ENCODE peak calls at places on chromosomes 4 and X, in seven cellular contexts. One of them, this sample, is unnamed.

GRCh38 chr4:5638316-5638715 is 70.0 kb downstream of the EVC2 start:
- DNase-seq in tibial artery: no peak
- DNase-seq in CD8-positive, alpha-beta memory T cell: no peak
- DNase-seq in retinal pigment epithelial cell: peak
- DNase-seq in IMR-90: peak
- DNase-seq in psoas muscle: no peak
- DNase-seq in neuronal stem cell: no peak
- DNase-seq in this sample: no peak

GRCh38 chr4:36183232-36183631 is 61.1 kb downstream of the ARAP2 start:
- DNase-seq in tibial artery: no peak
- DNase-seq in CD8-positive, alpha-beta memory T cell: no peak
- DNase-seq in retinal pigment epithelial cell: no peak
- DNase-seq in IMR-90: no peak
- DNase-seq in psoas muscle: no peak
- DNase-seq in neuronal stem cell: no peak
- DNase-seq in this sample: no peak

GRCh38 chr4:26085581-26085980 is 171.6 kb downstream of the SMIM20 start:
- DNase-seq in tibial artery: no peak
- DNase-seq in CD8-positive, alpha-beta memory T cell: no peak
- DNase-seq in retinal pigment epithelial cell: no peak
- DNase-seq in IMR-90: no peak
- DNase-seq in psoas muscle: no peak
- DNase-seq in neuronal stem cell: no peak
- DNase-seq in this sample: no peak

GRCh38 chrX:153450949-153451277 is 5.1 kb upstream of the TREX2 start:
- DNase-seq in tibial artery: no peak
- DNase-seq in CD8-positive, alpha-beta memory T cell: no peak
- DNase-seq in retinal pigment epithelial cell: no peak
- DNase-seq in IMR-90: no peak
- DNase-seq in psoas muscle: no peak
- DNase-seq in neuronal stem cell: no peak
- DNase-seq in this sample: no peak

GRCh38 chrX:120795301-120795700 is 80.4 kb downstream of the CT47B1 start:
- DNase-seq in tibial artery: no peak
- DNase-seq in CD8-positive, alpha-beta memory T cell: no peak
- DNase-seq in retinal pigment epithelial cell: no peak
- DNase-seq in IMR-90: no peak
- DNase-seq in psoas muscle: no peak
- DNase-seq in neuronal stem cell: no peak
- DNase-seq in this sample: no peak

GRCh38 chrX:29890646-29891200 is 324.6 kb upstream of the MAGEB2 start:
- DNase-seq in tibial artery: no peak
- DNase-seq in CD8-positive, alpha-beta memory T cell: no peak
- DNase-seq in retinal pigment epithelial cell: no peak
- DNase-seq in IMR-90: peak
- DNase-seq in psoas muscle: no peak
- DNase-seq in neuronal stem cell: no peak
- DNase-seq in this sample: no peak

GRCh38 chr4:8371251-8371995 is 69.1 kb downstream of the ACOX3 start:
- DNase-seq in tibial artery: no peak
- DNase-seq in CD8-positive, alpha-beta memory T cell: no peak
- DNase-seq in retinal pigment epithelial cell: no peak
- DNase-seq in IMR-90: no peak
- DNase-seq in psoas muscle: no peak
- DNase-seq in neuronal stem cell: no peak
- DNase-seq in this sample: no peak

GRCh38 chrX:154308108-154308946 is 12.7 kb downstream of the TKTL1 start:
- DNase-seq in tibial artery: peak
- DNase-seq in CD8-positive, alpha-beta memory T cell: peak
- DNase-seq in retinal pigment epithelial cell: no peak
- DNase-seq in IMR-90: peak
- DNase-seq in psoas muscle: peak
- DNase-seq in neuronal stem cell: peak
- DNase-seq in this sample: no peak

GRCh38 chrX:95893632-95894031 is 791.0 kb upstream of the DIAPH2 start:
- DNase-seq in tibial artery: no peak
- DNase-seq in CD8-positive, alpha-beta memory T cell: no peak
- DNase-seq in retinal pigment epithelial cell: no peak
- DNase-seq in IMR-90: no peak
- DNase-seq in psoas muscle: no peak
- DNase-seq in neuronal stem cell: no peak
- DNase-seq in this sample: no peak

GRCh38 chrX:124634363-124634762 is 288.0 kb downstream of the SH2D1A start:
- DNase-seq in tibial artery: no peak
- DNase-seq in CD8-positive, alpha-beta memory T cell: no peak
- DNase-seq in retinal pigment epithelial cell: no peak
- DNase-seq in IMR-90: no peak
- DNase-seq in psoas muscle: no peak
- DNase-seq in neuronal stem cell: no peak
- DNase-seq in this sample: no peak

GRCh38 chr4:105657117-105657765 is 51.2 kb downstream of the INTS12 start:
- DNase-seq in tibial artery: no peak
- DNase-seq in CD8-positive, alpha-beta memory T cell: no peak
- DNase-seq in retinal pigment epithelial cell: no peak
- DNase-seq in IMR-90: no peak
- DNase-seq in psoas muscle: no peak
- DNase-seq in neuronal stem cell: no peak
- DNase-seq in this sample: no peak

GRCh38 chr4:19123681-19124080 is 1102.1 kb upstream of the LCORL start:
- DNase-seq in tibial artery: no peak
- DNase-seq in CD8-positive, alpha-beta memory T cell: no peak
- DNase-seq in retinal pigment epithelial cell: no peak
- DNase-seq in IMR-90: no peak
- DNase-seq in psoas muscle: no peak
- DNase-seq in neuronal stem cell: no peak
- DNase-seq in this sample: no peak

GRCh38 chr4:124936427-124936826 is 223.9 kb upstream of the ANKRD50 start:
- DNase-seq in tibial artery: peak
- DNase-seq in CD8-positive, alpha-beta memory T cell: no peak
- DNase-seq in retinal pigment epithelial cell: no peak
- DNase-seq in IMR-90: peak
- DNase-seq in psoas muscle: peak
- DNase-seq in neuronal stem cell: no peak
- DNase-seq in this sample: no peak

GRCh38 chrX:40912576-40912975 is 172.7 kb upstream of the USP9X start:
- DNase-seq in tibial artery: no peak
- DNase-seq in CD8-positive, alpha-beta memory T cell: no peak
- DNase-seq in retinal pigment epithelial cell: no peak
- DNase-seq in IMR-90: no peak
- DNase-seq in psoas muscle: no peak
- DNase-seq in neuronal stem cell: no peak
- DNase-seq in this sample: no peak

GRCh38 chrX:65035451-65035779 is 59.2 kb upstream of the ZC4H2 start:
- DNase-seq in tibial artery: peak
- DNase-seq in CD8-positive, alpha-beta memory T cell: no peak
- DNase-seq in retinal pigment epithelial cell: no peak
- DNase-seq in IMR-90: peak
- DNase-seq in psoas muscle: peak
- DNase-seq in neuronal stem cell: no peak
- DNase-seq in this sample: no peak

GRCh38 chrX:23901805-23902204 is 5.9 kb downstream of the APOO start:
- DNase-seq in tibial artery: peak
- DNase-seq in CD8-positive, alpha-beta memory T cell: peak
- DNase-seq in retinal pigment epithelial cell: no peak
- DNase-seq in IMR-90: peak
- DNase-seq in psoas muscle: no peak
- DNase-seq in neuronal stem cell: peak
- DNase-seq in this sample: peak

GRCh38 chr4:151389316-151389715 is 19.7 kb upstream of the FHIP1A start:
- DNase-seq in tibial artery: no peak
- DNase-seq in CD8-positive, alpha-beta memory T cell: no peak
- DNase-seq in retinal pigment epithelial cell: no peak
- DNase-seq in IMR-90: no peak
- DNase-seq in psoas muscle: no peak
- DNase-seq in neuronal stem cell: no peak
- DNase-seq in this sample: no peak

GRCh38 chr4:107799634-107800033 is 25.1 kb upstream of the SGMS2 start:
- DNase-seq in tibial artery: no peak
- DNase-seq in CD8-positive, alpha-beta memory T cell: no peak
- DNase-seq in retinal pigment epithelial cell: no peak
- DNase-seq in IMR-90: no peak
- DNase-seq in psoas muscle: no peak
- DNase-seq in neuronal stem cell: no peak
- DNase-seq in this sample: no peak

GRCh38 chr4:107800686-107801085 is 24.0 kb upstream of the SGMS2 start:
- DNase-seq in tibial artery: no peak
- DNase-seq in CD8-positive, alpha-beta memory T cell: no peak
- DNase-seq in retinal pigment epithelial cell: no peak
- DNase-seq in IMR-90: no peak
- DNase-seq in psoas muscle: no peak
- DNase-seq in neuronal stem cell: no peak
- DNase-seq in this sample: no peak

GRCh38 chr4:107801766-107802211 is 22.9 kb upstream of the SGMS2 start:
- DNase-seq in tibial artery: no peak
- DNase-seq in CD8-positive, alpha-beta memory T cell: no peak
- DNase-seq in retinal pigment epithelial cell: no peak
- DNase-seq in IMR-90: peak
- DNase-seq in psoas muscle: no peak
- DNase-seq in neuronal stem cell: no peak
- DNase-seq in this sample: no peak

DNA sequence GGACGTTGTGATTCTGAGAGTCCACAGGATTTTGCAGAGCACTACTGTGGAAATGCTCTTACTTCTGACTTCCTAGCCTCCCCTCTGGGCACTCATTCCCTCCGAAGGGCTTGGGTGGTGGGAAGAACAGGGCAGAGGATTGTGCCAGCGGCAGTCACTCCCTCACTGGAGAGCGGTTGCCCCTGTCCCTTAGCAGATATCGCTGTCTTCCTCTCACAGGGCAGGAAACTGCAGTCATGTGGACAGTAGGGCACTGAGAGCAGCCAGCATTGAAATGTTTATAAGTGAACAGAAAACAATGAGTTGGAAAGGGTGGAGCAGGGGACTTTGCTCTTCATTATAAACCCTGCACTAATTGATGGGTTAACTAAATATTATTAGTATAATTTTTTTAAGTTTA is 24.7 kb upstream of the SGMS2 start:
- DNase-seq in tibial artery: no peak
- DNase-seq in CD8-positive, alpha-beta memory T cell: no peak
- DNase-seq in retinal pigment epithelial cell: no peak
- DNase-seq in IMR-90: no peak
- DNase-seq in psoas muscle: no peak
- DNase-seq in neuronal stem cell: no peak
- DNase-seq in this sample: no peak
- H3K4me3 ChIP-seq in tibial artery: peak
- H3K4me3 ChIP-seq in CD8-positive, alpha-beta memory T cell: no peak
- H3K4me3 ChIP-seq in retinal pigment epithelial cell: no peak
- H3K4me3 ChIP-seq in IMR-90: no peak
- H3K4me3 ChIP-seq in psoas muscle: peak
- H3K4me3 ChIP-seq in neuronal stem cell: no peak
- H3K4me3 ChIP-seq in this sample: no peak

DNA sequence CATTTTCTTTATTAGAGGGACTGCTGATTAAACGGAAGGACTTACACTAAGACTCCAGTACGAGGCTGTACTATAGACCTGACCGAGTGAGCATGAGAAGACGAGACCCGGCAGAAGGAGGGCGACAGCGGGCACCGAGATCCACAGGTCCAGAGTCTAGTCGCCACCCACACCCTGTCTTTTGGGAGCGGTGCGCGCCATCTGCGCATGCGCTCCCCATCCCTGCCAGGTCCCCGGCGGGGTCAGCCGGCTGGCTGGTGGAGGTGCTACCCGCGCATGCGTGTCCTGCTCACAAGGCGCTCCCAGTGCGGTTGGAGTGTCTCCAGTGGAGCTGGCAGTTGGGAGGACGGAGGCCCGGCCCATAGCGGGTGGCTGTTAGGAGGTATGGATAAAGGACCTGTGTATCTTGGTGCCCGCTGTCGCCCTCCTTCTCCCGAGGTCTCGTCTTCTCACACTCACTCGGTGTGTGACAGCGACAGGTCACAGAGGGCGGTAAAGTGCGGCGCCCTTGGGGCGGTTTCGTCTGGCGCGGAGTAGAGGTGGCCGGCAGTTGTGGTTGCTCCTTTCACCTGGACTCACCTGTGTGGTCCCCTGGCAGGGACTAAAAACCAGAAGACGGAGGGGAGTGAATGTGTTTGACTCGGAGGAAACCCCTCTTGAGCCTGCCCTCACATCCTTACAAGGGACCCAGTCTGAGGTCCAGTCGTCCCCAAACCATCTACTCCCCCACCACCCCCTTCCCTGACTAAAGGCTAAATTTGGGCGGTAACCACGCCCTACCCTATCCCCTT is 7.6 kb upstream of the HSD17B10 start:
- DNase-seq in tibial artery: peak
- DNase-seq in CD8-positive, alpha-beta memory T cell: peak
- DNase-seq in retinal pigment epithelial cell: no peak
- DNase-seq in IMR-90: peak
- DNase-seq in psoas muscle: peak
- DNase-seq in neuronal stem cell: peak
- DNase-seq in this sample: no peak
- H3K4me3 ChIP-seq in tibial artery: peak
- H3K4me3 ChIP-seq in CD8-positive, alpha-beta memory T cell: peak
- H3K4me3 ChIP-seq in retinal pigment epithelial cell: peak
- H3K4me3 ChIP-seq in IMR-90: peak
- H3K4me3 ChIP-seq in psoas muscle: peak
- H3K4me3 ChIP-seq in neuronal stem cell: peak
- H3K4me3 ChIP-seq in this sample: no peak

GRCh38 chr4:76690906-76691275 is 207.1 kb downstream of the SOWAHB start:
- DNase-seq in tibial artery: no peak
- DNase-seq in CD8-positive, alpha-beta memory T cell: no peak
- DNase-seq in retinal pigment epithelial cell: no peak
- DNase-seq in IMR-90: peak
- DNase-seq in psoas muscle: no peak
- DNase-seq in neuronal stem cell: no peak
- DNase-seq in this sample: no peak
- H3K4me3 ChIP-seq in tibial artery: peak
- H3K4me3 ChIP-seq in CD8-positive, alpha-beta memory T cell: no peak
- H3K4me3 ChIP-seq in retinal pigment epithelial cell: no peak
- H3K4me3 ChIP-seq in IMR-90: peak
- H3K4me3 ChIP-seq in psoas muscle: no peak
- H3K4me3 ChIP-seq in neuronal stem cell: no peak
- H3K4me3 ChIP-seq in this sample: no peak

GRCh38 chr4:115781528-115782146 is 668.2 kb upstream of the NDST4 start:
- DNase-seq in tibial artery: no peak
- DNase-seq in CD8-positive, alpha-beta memory T cell: no peak
- DNase-seq in retinal pigment epithelial cell: no peak
- DNase-seq in IMR-90: no peak
- DNase-seq in psoas muscle: no peak
- DNase-seq in neuronal stem cell: no peak
- DNase-seq in this sample: peak
- H3K4me3 ChIP-seq in tibial artery: no peak
- H3K4me3 ChIP-seq in CD8-positive, alpha-beta memory T cell: no peak
- H3K4me3 ChIP-seq in retinal pigment epithelial cell: no peak
- H3K4me3 ChIP-seq in IMR-90: no peak
- H3K4me3 ChIP-seq in psoas muscle: no peak
- H3K4me3 ChIP-seq in neuronal stem cell: no peak
- H3K4me3 ChIP-seq in this sample: peak